ENCODE peak calls at places on chromosomes 5 and 9, in four cellular contexts. T, H, P and J are unnamed samples.

GRCh38 chr5:11385901-11386293 is 518.3 kb downstream of the CTNND2 start:
- DNase-seq in T (no peak), H (peak; percentile 83), P (peak; percentile 69), J (no peak)

GRCh38 chr5:25327173-25327572 is 682.4 kb upstream of the CDH10 start:
- DNase-seq in T (no peak), H (no peak), P (no peak), J (no peak)

GRCh38 chr5:139971202-139971725 is 71.8 kb downstream of the NRG2 start:
- DNase-seq in T (no peak), H (no peak), P (peak; percentile 4), J (peak; percentile 5)

GRCh38 chr5:127416896-127417295 is 100.5 kb upstream of the PRRC1 start:
- DNase-seq in T (no peak), H (no peak), P (no peak), J (no peak)

GRCh38 chr5:153552886-153553285 is 62.4 kb downstream of the GRIA1 start:
- DNase-seq in T (no peak), H (no peak), P (no peak), J (no peak)

GRCh38 chr5:160802567-160802966 is 49.4 kb downstream of the ATP10B start:
- DNase-seq in T (no peak), H (no peak), P (no peak), J (no peak)

GRCh38 chr5:84696651-84697050 is 312.0 kb upstream of the EDIL3 start:
- DNase-seq in T (no peak), H (no peak), P (no peak), J (no peak)

GRCh38 chr9:93958875-93959682 is 3.9 kb upstream of the BARX1 start:
- DNase-seq in T (no peak), H (peak; percentile 79), P (peak; percentile 75), J (no peak)

GRCh38 chr5:125050926-125051325 is 304.5 kb upstream of the ZNF608 start:
- DNase-seq in T (no peak), H (no peak), P (no peak), J (no peak)

GRCh38 chr5:181282874-181283273 is 21.9 kb upstream of the TRIM52 start:
- DNase-seq in T (no peak), H (no peak), P (no peak), J (no peak)

GRCh38 chr9:97272072-97272471 is 35.4 kb upstream of the CCDC180 start:
- DNase-seq in T (no peak), H (no peak), P (no peak), J (no peak)

GRCh38 chr5:40627708-40628107 is 52.0 kb upstream of the PTGER4 start:
- DNase-seq in T (no peak), H (no peak), P (no peak), J (no peak)

GRCh38 chr9:80679920-80680319 is 1009.4 kb downstream of the TLE1 start:
- DNase-seq in T (no peak), H (no peak), P (no peak), J (no peak)

GRCh38 chr9:17978773-17979172 is 399.9 kb downstream of the SH3GL2 start:
- DNase-seq in T (no peak), H (no peak), P (no peak), J (no peak)

GRCh38 chr9:38171926-38172325 is 102.9 kb upstream of the SHB start:
- DNase-seq in T (no peak), H (peak; percentile 40), P (no peak), J (no peak)

GRCh38 chr5:131375351-131375750 is 111.5 kb downstream of the CDC42SE2 start:
- DNase-seq in T (no peak), H (no peak), P (no peak), J (no peak)

GRCh38 chr5:169904059-169904458 is 76.2 kb downstream of the INSYN2B start:
- DNase-seq in T (no peak), H (no peak), P (no peak), J (no peak)

GRCh38 chr9:114130141-114130540 is 25.2 kb upstream of the COL27A1 start:
- DNase-seq in T (no peak), H (no peak), P (no peak), J (no peak)

GRCh38 chr9:12777149-12778010 is 2.6 kb downstream of the LURAP1L start:
- DNase-seq in T (no peak), H (no peak), P (no peak), J (no peak)

GRCh38 chr5:1512541-1513291 is 11.0 kb downstream of the LPCAT1 start:
- DNase-seq in T (no peak), H (peak; percentile 36), P (peak; percentile 43), J (peak; percentile 46)

GRCh38 chr9:126327016-126327749 is 554 bp downstream of the MVB12B start:
- DNase-seq in T (peak; percentile 22), H (peak; percentile 72), P (peak; percentile 68), J (no peak)

GRCh38 chr5:116671211-116671736 is 96.7 kb upstream of the SEMA6A start:
- DNase-seq in T (no peak), H (peak; percentile 72), P (no peak), J (no peak)

GRCh38 chr9:29213374-29214161 is 1640.3 kb upstream of the C9orf72 start:
- DNase-seq in T (no peak), H (peak; percentile 89), P (peak; percentile 83), J (no peak)

GRCh38 chr5:141877478-141878185 is 578 bp downstream of the PCDH1 start:
- DNase-seq in T (peak; percentile 18), H (peak; percentile 78), P (peak; percentile 63), J (no peak)

GRCh38 chr9:83177747-83178146 is 114.8 kb upstream of the RASEF start:
- DNase-seq in T (no peak), H (no peak), P (no peak), J (no peak)

GRCh38 chr5:74915488-74915887 is 49.3 kb upstream of the FAM169A start:
- DNase-seq in T (no peak), H (no peak), P (no peak), J (no peak)

GRCh38 chr5:72223371-72223770 is 96.7 kb downstream of the MRPS27 start:
- DNase-seq in T (no peak), H (no peak), P (no peak), J (no peak)

GRCh38 chr9:1946506-1946905 is 68.6 kb upstream of the SMARCA2 start:
- DNase-seq in T (no peak), H (no peak), P (no peak), J (no peak)

GRCh38 chr9:136748656-136749551 is 579 bp upstream of the LCN6 start:
- DNase-seq in T (no peak), H (no peak), P (no peak), J (peak; percentile 83)

GRCh38 chr5:88979244-88979643 is 96.3 kb upstream of the MEF2C start:
- DNase-seq in T (no peak), H (no peak), P (no peak), J (no peak)

GRCh38 chr9:21993893-21994525 is at the start of gene CDKN2A:
- DNase-seq in T (peak; percentile 40), H (peak; percentile 84), P (peak; percentile 72), J (no peak)

GRCh38 chr5:180085837-180086236 is 14.3 kb upstream of the RNF130 start:
- DNase-seq in T (peak; percentile 48), H (peak; percentile 58), P (no peak), J (no peak)

GRCh38 chr5:1000329-1000728 is 8.3 kb upstream of the NKD2 start:
- DNase-seq in T (no peak), H (peak; percentile 27), P (no peak), J (no peak)

GRCh38 chr9:129514891-129515290 is 106.0 kb downstream of the C9orf50 start:
- DNase-seq in T (no peak), H (no peak), P (no peak), J (no peak)

GRCh38 chr9:129514497-129514867 is 106.4 kb downstream of the C9orf50 start:
- DNase-seq in T (no peak), H (no peak), P (no peak), J (no peak)

GRCh38 chr9:129513282-129513681 is 107.6 kb downstream of the C9orf50 start:
- DNase-seq in T (no peak), H (no peak), P (no peak), J (no peak)

GRCh38 chr9:129511320-129511900 is 109.5 kb downstream of the C9orf50 start:
- DNase-seq in T (no peak), H (no peak), P (no peak), J (no peak)

GRCh38 chr9:129513856-129514496 is 106.9 kb downstream of the C9orf50 start:
- DNase-seq in T (no peak), H (no peak), P (no peak), J (no peak)
- H3K27me3 ChIP-seq in T (no peaks in the 10 kb centered on the region), H (no peaks in the 10 kb centered on the region), P (no peaks in the 10 kb centered on the region), J (no peaks in the 10 kb centered on the region)

DNA sequence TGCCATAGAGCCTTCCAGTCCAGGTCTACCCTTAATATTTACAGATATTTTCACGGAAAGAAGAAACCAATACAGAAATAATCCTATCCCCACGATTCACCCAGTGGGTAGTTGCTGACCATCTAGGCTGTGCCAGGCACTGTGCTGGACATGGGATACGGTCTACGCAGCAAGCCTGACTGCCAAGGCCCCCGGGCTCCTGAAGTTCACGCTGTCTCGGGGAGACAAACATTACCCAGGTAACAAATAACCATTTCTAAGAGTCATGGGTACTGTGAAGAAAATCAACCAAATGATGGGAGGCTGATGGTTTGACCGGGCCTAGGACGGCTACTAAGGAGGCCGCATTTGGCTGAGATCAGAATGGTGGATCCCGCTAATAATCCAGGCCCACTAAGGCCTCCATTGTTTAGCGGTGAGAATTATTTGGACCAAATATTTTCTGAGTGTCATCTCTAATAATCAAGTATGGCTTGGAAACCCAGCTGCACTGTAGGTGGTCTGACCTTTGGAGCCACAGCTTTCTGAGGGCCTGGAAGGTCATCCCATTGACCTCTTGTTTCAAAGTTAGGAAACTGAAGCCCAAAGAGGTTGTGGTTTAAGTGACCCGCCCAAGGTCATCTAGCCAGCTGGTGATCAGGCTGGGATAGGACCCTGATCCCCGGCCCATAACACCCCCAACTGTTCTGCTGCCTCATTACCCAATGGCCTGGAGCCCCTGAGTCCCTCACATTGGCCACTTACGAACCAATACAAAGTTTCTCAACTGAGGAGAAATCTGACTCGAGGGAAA is 82.4 kb downstream of the AK8 start:
- DNase-seq in T (no peak), H (peak; percentile 25), P (no peak), J (no peak)
- H3K27me3 ChIP-seq in T (no peaks in the 10 kb centered on the region), H (peaks cover 75% of the 10 kb centered on the region), P (peaks cover 55% of the 10 kb centered on the region), J (no peaks in the 10 kb centered on the region)

GRCh38 chr9:3520564-3520963 is 5.2 kb downstream of the RFX3 start:
- DNase-seq in T (no peak), H (no peak), P (no peak), J (no peak)
- H3K27me3 ChIP-seq in T (no peaks in the 10 kb centered on the region), H (no peaks in the 10 kb centered on the region), P (no peaks in the 10 kb centered on the region), J (no peaks in the 10 kb centered on the region)

GRCh38 chr9:36840895-36841536 is 193.1 kb downstream of the PAX5 start:
- DNase-seq in T (no peak), H (no peak), P (no peak), J (no peak)
- H3K27me3 ChIP-seq in T (no peaks in the 10 kb centered on the region), H (no peaks in the 10 kb centered on the region), P (no peaks in the 10 kb centered on the region), J (no peaks in the 10 kb centered on the region)